ENCODE peak calls at places on chromosome 18, in eight cellular contexts. One of them, this sample, is unnamed.

GRCh38 chr18:34729264-34729663 is 19.2 kb downstream of the DTNA start:
- DNase-seq in right lobe of liver: no peak
- DNase-seq in NCI-H774: no peak
- DNase-seq in NCI-H446 treated with DMSO at 0.1 percent for 48 hours: no peak
- DNase-seq in naive thymus-derived CD4-positive, alpha-beta T cell: no peak
- DNase-seq in EH: peak; percentile 48
- DNase-seq in neural progenitor cell: peak; percentile 70
- DNase-seq in retina: no peak
- DNase-seq in this sample: no peak

GRCh38 chr18:49728542-49728941 is 84.8 kb downstream of the ACAA2 start:
- DNase-seq in NCI-H774: peak; percentile 36
- DNase-seq in NCI-H446 treated with DMSO at 0.1 percent for 48 hours: no peak
- DNase-seq in neural progenitor cell: peak; percentile 66
- DNase-seq in naive thymus-derived CD4-positive, alpha-beta T cell: no peak
- DNase-seq in EH: peak; percentile 43
- DNase-seq in right lobe of liver: peak; percentile 38
- DNase-seq in retina: peak; percentile 42
- DNase-seq in this sample: peak; percentile 53

GRCh38 chr18:67651438-67651837 is 134.9 kb upstream of the DSEL start:
- DNase-seq in EH: no peak
- DNase-seq in NCI-H446 treated with DMSO at 0.1 percent for 48 hours: no peak
- DNase-seq in naive thymus-derived CD4-positive, alpha-beta T cell: no peak
- DNase-seq in right lobe of liver: no peak
- DNase-seq in neural progenitor cell: no peak
- DNase-seq in NCI-H774: no peak
- DNase-seq in retina: no peak
- DNase-seq in this sample: peak; percentile 6

GRCh38 chr18:12091742-12092141 is 1.9 kb upstream of the ANKRD62 start:
- DNase-seq in NCI-H774: no peak
- DNase-seq in naive thymus-derived CD4-positive, alpha-beta T cell: no peak
- DNase-seq in NCI-H446 treated with DMSO at 0.1 percent for 48 hours: no peak
- DNase-seq in EH: no peak
- DNase-seq in right lobe of liver: no peak
- DNase-seq in retina: no peak
- DNase-seq in neural progenitor cell: no peak
- DNase-seq in this sample: no peak

GRCh38 chr18:58118510-58118909 is 74.5 kb downstream of the NEDD4L start:
- DNase-seq in retina: no peak
- DNase-seq in EH: no peak
- DNase-seq in naive thymus-derived CD4-positive, alpha-beta T cell: no peak
- DNase-seq in neural progenitor cell: no peak
- DNase-seq in NCI-H446 treated with DMSO at 0.1 percent for 48 hours: no peak
- DNase-seq in NCI-H774: no peak
- DNase-seq in right lobe of liver: no peak
- DNase-seq in this sample: no peak

GRCh38 chr18:59779979-59780378 is 82.8 kb upstream of the CCBE1 start:
- DNase-seq in EH: peak; percentile 90
- DNase-seq in NCI-H774: no peak
- DNase-seq in naive thymus-derived CD4-positive, alpha-beta T cell: no peak
- DNase-seq in right lobe of liver: no peak
- DNase-seq in neural progenitor cell: no peak
- DNase-seq in NCI-H446 treated with DMSO at 0.1 percent for 48 hours: no peak
- DNase-seq in retina: no peak
- DNase-seq in this sample: no peak

GRCh38 chr18:3305933-3306332 is 44.0 kb downstream of the MYL12B start:
- DNase-seq in right lobe of liver: no peak
- DNase-seq in naive thymus-derived CD4-positive, alpha-beta T cell: no peak
- DNase-seq in NCI-H446 treated with DMSO at 0.1 percent for 48 hours: peak; percentile 8
- DNase-seq in retina: no peak
- DNase-seq in neural progenitor cell: no peak
- DNase-seq in EH: no peak
- DNase-seq in NCI-H774: no peak
- DNase-seq in this sample: no peak

GRCh38 chr18:3511980-3512379 is 62.0 kb downstream of the TGIF1 start:
- DNase-seq in naive thymus-derived CD4-positive, alpha-beta T cell: no peak
- DNase-seq in retina: no peak
- DNase-seq in neural progenitor cell: no peak
- DNase-seq in right lobe of liver: no peak
- DNase-seq in NCI-H446 treated with DMSO at 0.1 percent for 48 hours: no peak
- DNase-seq in EH: peak; percentile 89
- DNase-seq in NCI-H774: no peak
- DNase-seq in this sample: no peak

GRCh38 chr18:10490401-10491289 is 35.2 kb upstream of the NAPG start:
- DNase-seq in naive thymus-derived CD4-positive, alpha-beta T cell: peak; percentile 63
- DNase-seq in retina: no peak
- DNase-seq in EH: no peak
- DNase-seq in neural progenitor cell: peak; percentile 76
- DNase-seq in NCI-H446 treated with DMSO at 0.1 percent for 48 hours: no peak
- DNase-seq in NCI-H774: no peak
- DNase-seq in right lobe of liver: no peak
- DNase-seq in this sample: no peak

GRCh38 chr18:3726241-3726951 is 276.4 kb downstream of the TGIF1 start:
- DNase-seq in retina: no peak
- DNase-seq in EH: no peak
- DNase-seq in right lobe of liver: no peak
- DNase-seq in neural progenitor cell: no peak
- DNase-seq in NCI-H774: peak; percentile 67
- DNase-seq in NCI-H446 treated with DMSO at 0.1 percent for 48 hours: no peak
- DNase-seq in naive thymus-derived CD4-positive, alpha-beta T cell: no peak
- DNase-seq in this sample: no peak

GRCh38 chr18:55500316-55501086 is 87.5 kb downstream of the TCF4 start:
- DNase-seq in NCI-H446 treated with DMSO at 0.1 percent for 48 hours: peak; percentile 21
- DNase-seq in neural progenitor cell: no peak
- DNase-seq in NCI-H774: no peak
- DNase-seq in retina: no peak
- DNase-seq in naive thymus-derived CD4-positive, alpha-beta T cell: no peak
- DNase-seq in right lobe of liver: no peak
- DNase-seq in EH: peak; percentile 95
- DNase-seq in this sample: no peak

GRCh38 chr18:2932247-2933181 is 80.4 kb downstream of the LPIN2 start:
- DNase-seq in NCI-H774: peak; percentile 38
- DNase-seq in NCI-H446 treated with DMSO at 0.1 percent for 48 hours: no peak
- DNase-seq in retina: peak; percentile 55
- DNase-seq in neural progenitor cell: peak; percentile 80
- DNase-seq in naive thymus-derived CD4-positive, alpha-beta T cell: peak; percentile 73
- DNase-seq in right lobe of liver: no peak
- DNase-seq in EH: peak; percentile 72
- DNase-seq in this sample: peak; percentile 48

GRCh38 chr18:45805551-45805950 is 19.9 kb upstream of the SIGLEC15 start:
- DNase-seq in NCI-H774: no peak
- DNase-seq in naive thymus-derived CD4-positive, alpha-beta T cell: no peak
- DNase-seq in retina: no peak
- DNase-seq in neural progenitor cell: no peak
- DNase-seq in NCI-H446 treated with DMSO at 0.1 percent for 48 hours: no peak
- DNase-seq in right lobe of liver: no peak
- DNase-seq in EH: no peak
- DNase-seq in this sample: no peak

GRCh38 chr18:3284501-3284900 is 22.6 kb downstream of the MYL12B start:
- DNase-seq in retina: no peak
- DNase-seq in naive thymus-derived CD4-positive, alpha-beta T cell: no peak
- DNase-seq in NCI-H446 treated with DMSO at 0.1 percent for 48 hours: no peak
- DNase-seq in right lobe of liver: no peak
- DNase-seq in NCI-H774: no peak
- DNase-seq in neural progenitor cell: no peak
- DNase-seq in EH: no peak
- DNase-seq in this sample: no peak

GRCh38 chr18:23231340-23232021 is 96.2 kb downstream of the CABLES1 start:
- DNase-seq in EH: peak; percentile 98
- DNase-seq in neural progenitor cell: no peak
- DNase-seq in right lobe of liver: peak; percentile 26
- DNase-seq in retina: no peak
- DNase-seq in NCI-H774: no peak
- DNase-seq in NCI-H446 treated with DMSO at 0.1 percent for 48 hours: no peak
- DNase-seq in naive thymus-derived CD4-positive, alpha-beta T cell: peak; percentile 75
- DNase-seq in this sample: no peak

GRCh38 chr18:3498705-3499451 is 48.9 kb downstream of the TGIF1 start:
- DNase-seq in right lobe of liver: peak; percentile 37
- DNase-seq in NCI-H774: no peak
- DNase-seq in naive thymus-derived CD4-positive, alpha-beta T cell: no peak
- DNase-seq in retina: peak; percentile 87
- DNase-seq in NCI-H446 treated with DMSO at 0.1 percent for 48 hours: no peak
- DNase-seq in EH: peak; percentile 39
- DNase-seq in neural progenitor cell: peak; percentile 88
- DNase-seq in this sample: peak; percentile 80

This sample was measured in nephron progenitor cell.